ENCODE peak calls at places on chromosomes 11 and 22, in seven cellular contexts. M is suprapubic skin, F is A549, C is sigmoid colon, H is ovary, K is GM12878, V is transverse colon. G is an unnamed sample.
A peak's percentile ranks its signal among the peaks of the same experiment; 100 is the strongest.

GRCh38 chr11:18452927-18453326 is 2.7 kb upstream of the LDHAL6A start:
- DNase-seq in M (no peak), F (no peak), C (no peak), H (no peak), K (no peak), V (no peak), G (no peak)

GRCh38 chr11:78256962-78257361 is 68.2 kb downstream of the USP35 start:
- DNase-seq in M (peak; percentile 83), F (no peak), C (peak; percentile 88), H (peak; percentile 87), K (no peak), V (peak; percentile 76), G (peak; percentile 57)

GRCh38 chr11:12148882-12149281 is 38.5 kb downstream of the MICAL2 start:
- DNase-seq in M (peak; percentile 18), F (no peak), C (no peak), H (no peak), K (no peak), V (peak; percentile 5), G (no peak)

GRCh38 chr11:44766112-44766971 is 39.6 kb downstream of the TSPAN18 start:
- DNase-seq in M (no peak), F (no peak), C (no peak), H (peak; percentile 53), K (no peak), V (no peak), G (no peak)

GRCh38 chr22:32518848-32519247 is 44.2 kb downstream of the FBXO7 start:
- DNase-seq in M (no peak), F (peak; percentile 25), C (no peak), H (no peak), K (no peak), V (no peak), G (no peak)

GRCh38 chr22:31579835-31580242 is 82.2 kb downstream of the PISD start:
- DNase-seq in M (no peak), F (peak; percentile 16), C (no peak), H (no peak), K (no peak), V (no peak), G (no peak)

GRCh38 chr22:23675502-23676415 is 15.1 kb upstream of the RGL4 start:
- DNase-seq in M (peak; percentile 46), F (no peak), C (peak; percentile 65), H (no peak), K (no peak), V (peak; percentile 60), G (no peak)

GRCh38 chr11:133898770-133899115 is 53.4 kb upstream of the SPATA19 start:
- DNase-seq in M (peak; percentile 18), F (no peak), C (peak; percentile 26), H (no peak), K (no peak), V (no peak), G (no peak)

GRCh38 chr22:23062616-23063538 is 7.4 kb upstream of the GNAZ start:
- DNase-seq in M (peak; percentile 30), F (no peak), C (no peak), H (no peak), K (no peak), V (no peak), G (no peak)

GRCh38 chr11:32826113-32826512 is 3.6 kb upstream of the PRRG4 start:
- DNase-seq in M (no peak), F (no peak), C (no peak), H (no peak), K (no peak), V (no peak), G (no peak)

GRCh38 chr11:119179983-119180382 is 5.3 kb upstream of the NHERF4 start:
- DNase-seq in M (no peak), F (no peak), C (no peak), H (no peak), K (no peak), V (no peak), G (no peak)

GRCh38 chr11:110337570-110338193 is 41.3 kb upstream of the RDX start:
- DNase-seq in M (no peak), F (no peak), C (no peak), H (no peak), K (no peak), V (no peak), G (no peak)

GRCh38 chr11:61171907-61172306 is 10.7 kb upstream of the VPS37C start:
- DNase-seq in M (no peak), F (no peak), C (no peak), H (no peak), K (no peak), V (no peak), G (no peak)

GRCh38 chr22:20425821-20426615 is 11.6 kb downstream of the SCARF2 start:
- DNase-seq in M (no peak), F (no peak), C (no peak), H (no peak), K (no peak), V (no peak), G (no peak)

DNA sequence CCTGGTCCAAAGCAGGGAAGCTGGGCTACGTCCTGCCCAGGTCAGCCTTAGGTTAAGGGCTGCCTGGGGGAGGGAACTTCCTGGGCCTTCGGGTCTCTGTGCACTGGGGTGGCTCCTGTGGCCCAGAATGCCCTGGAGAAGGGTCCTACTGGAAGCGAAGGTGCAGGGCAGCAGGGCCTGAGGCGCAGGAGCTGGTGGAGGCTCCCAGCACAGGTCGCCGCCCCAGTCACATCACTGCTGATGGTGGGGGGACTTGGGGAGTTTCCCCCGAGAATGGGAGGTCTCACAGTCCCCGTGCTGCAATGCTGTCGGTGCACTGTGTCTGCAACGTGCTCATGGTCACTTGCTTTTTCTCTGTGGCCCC is 815 bp upstream of the SMIM38 start:
- DNase-seq in M (no peak), F (no peak), C (no peak), H (no peak), K (no peak), V (no peak), G (no peak)
- H3K4me1 ChIP-seq in M (peaks cover 19% of the 10 kb centered on the region), F (peaks cover 10% of the 10 kb centered on the region), C (peaks cover 22% of the 10 kb centered on the region), H (peaks cover 2% of the 10 kb centered on the region), K (peaks cover 32% of the 10 kb centered on the region), V (peaks cover 9% of the 10 kb centered on the region), G (peaks cover 34% of the 10 kb centered on the region)

DNA sequence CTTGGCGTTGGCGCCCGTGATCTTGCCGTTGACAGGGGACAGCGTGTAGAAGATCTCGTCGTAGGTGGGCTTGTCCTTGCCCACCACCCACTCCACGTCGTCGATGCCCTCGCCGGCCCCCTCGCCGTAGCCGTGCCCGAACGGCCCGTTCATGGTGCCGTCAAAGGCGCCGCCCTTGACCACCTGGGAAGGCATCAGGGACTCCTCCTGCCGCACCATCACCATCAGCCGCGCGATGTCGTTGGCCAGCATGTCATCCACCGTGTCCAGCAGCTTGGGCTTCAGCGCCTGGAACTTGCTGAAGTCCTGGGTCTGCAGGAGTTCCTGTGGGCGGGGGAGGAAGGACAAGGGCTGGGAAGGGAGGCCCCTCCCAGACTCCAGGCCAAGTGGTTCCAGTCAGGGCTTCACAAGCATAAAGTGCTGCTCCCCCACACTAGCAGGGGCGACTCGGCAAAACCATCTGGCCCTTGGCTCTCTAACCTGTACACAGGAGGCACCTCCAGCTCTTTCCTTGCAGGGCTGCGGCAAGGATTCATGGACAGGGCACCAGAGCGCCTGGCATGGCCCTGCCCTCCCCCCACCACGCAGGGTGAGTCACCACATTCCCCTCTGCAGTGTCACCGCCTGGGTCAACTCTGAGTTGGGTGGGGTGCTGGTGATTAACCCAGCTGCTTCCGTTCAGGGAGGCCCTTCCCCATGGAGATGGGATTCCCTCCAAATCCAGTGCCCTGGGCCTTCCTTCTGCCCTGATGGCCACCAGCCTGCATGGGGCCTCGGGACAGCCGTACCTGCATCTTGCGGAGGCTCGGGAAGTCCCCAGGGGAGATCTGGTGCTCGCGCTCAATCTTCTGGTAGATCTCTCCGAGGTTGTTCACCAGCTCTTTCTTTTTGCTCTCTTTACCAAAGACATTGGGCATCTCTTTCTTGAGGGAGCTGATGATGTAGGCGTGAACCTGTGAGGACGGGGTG is 10.4 kb upstream of the CDC42BPG start:
- DNase-seq in M (peak; percentile 95), F (peak; percentile 97), C (peak; percentile 94), H (peak; percentile 56), K (no peak), V (peak; percentile 85), G (peak; percentile 64)
- TF ChIP-seq EP300 in M (peak; percentile 56), F (peak; percentile 65), C (no peak), H (peak; percentile 40), K (no peak), V (peak; percentile 47), G (peak; percentile 93)

DNA sequence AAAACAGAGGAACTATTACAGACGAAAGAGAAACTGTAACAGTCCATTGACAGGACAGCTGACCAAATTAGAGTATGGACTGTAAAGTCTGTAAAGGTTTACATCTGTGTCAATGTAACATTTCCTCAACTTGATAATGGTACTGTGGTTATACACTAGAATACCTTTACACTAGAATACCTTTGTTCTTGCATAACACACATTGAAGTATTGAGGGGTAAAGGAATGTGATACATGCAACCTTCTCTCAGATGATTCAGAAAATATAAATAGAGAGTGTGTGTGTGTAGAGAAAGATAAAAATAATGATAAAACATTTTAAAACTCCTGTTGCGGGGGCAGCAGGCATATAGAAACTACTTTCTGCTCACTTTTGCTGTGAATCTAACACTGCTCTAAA is 5.6 kb upstream of the EEF1G start:
- DNase-seq in M (no peak), F (no peak), C (no peak), H (no peak), K (no peak), V (no peak), G (no peak)
- H3K4me1 ChIP-seq in M (peaks cover 25% of the 10 kb centered on the region), F (peaks cover 10% of the 10 kb centered on the region), C (peaks cover 28% of the 10 kb centered on the region), H (peaks cover 4% of the 10 kb centered on the region), K (peaks cover 5% of the 10 kb centered on the region), V (peaks cover 25% of the 10 kb centered on the region), G (peaks cover 10% of the 10 kb centered on the region)

GRCh38 chr11:36273110-36273509 is 16.1 kb downstream of the COMMD9 start:
- DNase-seq in M (no peak), F (no peak), C (no peak), H (no peak), K (no peak), V (no peak), G (no peak)
- TF ChIP-seq EP300 in M (no peak), F (no peak), C (no peak), H (no peak), K (no peak), V (no peak), G (no peak)

DNA sequence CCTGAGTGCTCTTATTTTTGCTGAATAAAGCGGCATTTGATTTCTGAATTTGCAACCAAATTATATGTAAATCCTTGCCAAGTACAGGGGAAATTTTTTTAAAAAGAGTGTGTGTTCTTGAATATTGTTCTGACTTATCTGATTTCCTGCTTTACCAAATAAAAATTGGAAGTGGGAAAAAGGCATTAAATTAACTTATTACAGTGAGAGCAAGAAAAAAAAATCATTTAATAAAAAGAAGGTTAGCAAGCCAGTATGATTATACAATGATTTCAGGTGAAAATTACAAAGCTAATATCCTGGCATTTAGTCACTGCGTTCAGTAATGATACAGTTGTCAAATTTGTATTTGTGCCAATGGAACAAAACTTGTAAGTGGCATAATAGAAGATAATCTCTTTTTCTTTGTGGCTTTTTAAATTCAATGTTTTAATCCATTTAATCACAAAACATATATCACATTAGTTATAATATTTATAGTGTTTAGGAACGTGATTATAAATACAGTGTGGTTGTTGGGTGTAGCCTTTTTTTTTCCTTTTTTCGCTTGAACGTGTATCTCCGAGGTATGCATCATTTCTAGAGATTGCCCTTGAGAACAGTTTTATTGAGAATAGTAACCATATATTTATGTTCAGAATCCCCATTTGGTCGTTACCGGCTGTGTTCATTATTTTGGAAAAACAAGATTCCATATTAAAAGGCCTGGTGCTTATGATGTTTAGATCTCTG is 82.0 kb upstream of the PPARA start:
- DNase-seq in M (no peak), F (no peak), C (no peak), H (no peak), K (no peak), V (no peak), G (no peak)
- H3K4me1 ChIP-seq in M (peaks cover 53% of the 10 kb centered on the region), F (peaks cover 20% of the 10 kb centered on the region), C (peaks cover 58% of the 10 kb centered on the region), H (peaks cover 7% of the 10 kb centered on the region), K (peaks cover 6% of the 10 kb centered on the region), V (peaks cover 45% of the 10 kb centered on the region), G (peaks cover 51% of the 10 kb centered on the region)

GRCh38 chr11:34438529-34439507 is at the start of gene CAT:
- DNase-seq in M (peak; percentile 99), F (peak; percentile 97), C (peak; percentile 99), H (peak; percentile 96), K (peak; percentile 93), V (peak; percentile 99), G (peak; percentile 97)
- TF ChIP-seq EP300 in M (no peak), F (no peak), C (no peak), H (no peak), K (no peak), V (no peak), G (no peak)

G was measured in tibial nerve.